ENCODE peak calls at places on chromosome 11, in nine cellular contexts. U is cardiac muscle cell; F is fibroblast of mammary gland; S is activated CD8-positive, alpha-beta T cell treated with anti-CD3 and anti-CD28 coated beads for 36 hours; Q is choroid plexus epithelial cell; V is H9; H is transverse colon; G is uterus; Y is PC-3. M is an unnamed sample.

GRCh38 chr11:43547900-43548381 is 132.6 kb upstream of the HSD17B12 start:
- DNase-seq in Y (no peak), V (peak), Q (peak), G (peak), S (peak), F (peak), H (no peak), U (peak), M (no peak)

GRCh38 chr11:35009191-35009940 is 92.9 kb downstream of the PDHX start:
- DNase-seq in U (peak), Q (peak), V (no peak), H (peak), Y (peak), G (peak), F (peak), S (no peak), M (no peak)

GRCh38 chr11:106011481-106011880 is 10.6 kb downstream of the MSANTD4 start:
- DNase-seq in F (peak), Q (peak), H (no peak), U (peak), S (no peak), V (no peak), G (no peak), Y (no peak), M (no peak)

GRCh38 chr11:65452806-65453490 is 30.4 kb downstream of the NEAT1 start:
- DNase-seq in H (no peak), Y (peak), Q (peak), G (peak), S (no peak), F (peak), U (peak), V (no peak), M (no peak)

GRCh38 chr11:3853935-3854659 is 1.4 kb upstream of the STIM1 start:
- DNase-seq in F (no peak), Q (no peak), S (peak), U (no peak), V (no peak), Y (no peak), H (peak), G (peak), M (no peak)

GRCh38 chr11:40241524-40242037 is 1217.9 kb downstream of the LRRC4C start:
- DNase-seq in F (peak), S (no peak), U (peak), Y (no peak), H (no peak), V (no peak), Q (no peak), G (peak), M (no peak)

GRCh38 chr11:67344264-67344663 is 9.1 kb downstream of the POLD4 start:
- DNase-seq in S (peak), G (no peak), U (no peak), Y (no peak), F (no peak), H (no peak), V (no peak), Q (no peak), M (no peak)

GRCh38 chr11:2287102-2287501 is 14.6 kb downstream of the C11orf21 start:
- DNase-seq in Q (no peak), G (peak), U (no peak), F (no peak), H (no peak), Y (no peak), S (no peak), V (peak), M (peak)

GRCh38 chr11:61603667-61604066 is 22.8 kb upstream of the SYT7 start:
- DNase-seq in Q (no peak), S (no peak), Y (no peak), U (no peak), H (no peak), G (no peak), V (peak), F (no peak), M (no peak)

GRCh38 chr11:19632435-19632834 is 80.2 kb upstream of the NAV2 start:
- DNase-seq in H (no peak), S (no peak), G (no peak), Y (peak), V (no peak), Q (peak), F (peak), U (peak), M (no peak)

GRCh38 chr11:10005955-10006525 is 288.0 kb downstream of the SBF2 start:
- DNase-seq in Y (no peak), U (no peak), G (no peak), F (no peak), H (no peak), V (no peak), S (no peak), Q (no peak), M (no peak)

GRCh38 chr11:130652671-130653335 is 204.4 kb downstream of the ADAMTS15 start:
- DNase-seq in G (peak), Q (peak), F (peak), U (peak), Y (no peak), H (peak), S (no peak), V (no peak), M (no peak)

GRCh38 chr11:67262731-67263675 is 3.3 kb upstream of the GRK2 start:
- DNase-seq in S (peak), V (peak), Y (peak), Q (peak), H (peak), G (peak), U (peak), F (peak), M (peak)

GRCh38 chr11:693415-693831 is 1.6 kb downstream of the DEAF1 start:
- DNase-seq in Y (peak), V (no peak), G (no peak), Q (peak), S (no peak), U (peak), F (peak), H (no peak), M (no peak)

GRCh38 chr11:132278801-132279574 is 908.6 kb downstream of the NTM start:
- DNase-seq in F (peak), G (no peak), U (peak), H (no peak), S (no peak), Y (peak), Q (peak), V (no peak), M (peak)
- TF ChIP-seq CTCF in F (peak), G (no peak), U (peak), H (no peak), S (no peak), Y (peak), Q (peak), V (peak), M (no peak)

GRCh38 chr11:126485021-126485781 is 129.7 kb downstream of the ST3GAL4 start:
- DNase-seq in Y (peak), S (no peak), F (peak), Q (peak), H (no peak), G (no peak), U (peak), V (no peak), M (no peak)
- TF ChIP-seq CTCF in Y (peak), S (no peak), F (peak), Q (peak), H (no peak), G (no peak), U (peak), V (no peak), M (no peak)

GRCh38 chr11:18253222-18253621 is 4.8 kb upstream of the SAA2 start:
- DNase-seq in Y (no peak), V (no peak), S (no peak), F (no peak), G (no peak), Q (peak), U (no peak), H (no peak), M (no peak)
- TF ChIP-seq CTCF in Y (no peak), V (no peak), S (no peak), F (no peak), G (no peak), Q (peak), U (no peak), H (no peak), M (no peak)

GRCh38 chr11:5807580-5807979 is 1.1 kb upstream of the OR52N2 start:
- DNase-seq in G (no peak), Q (no peak), U (no peak), H (no peak), V (peak), S (peak), Y (no peak), F (no peak), M (no peak)
- TF ChIP-seq CTCF in G (no peak), Q (no peak), U (no peak), H (no peak), V (peak), S (no peak), Y (no peak), F (no peak), M (no peak)

GRCh38 chr11:100942016-100942415 is 187.6 kb downstream of the PGR start:
- DNase-seq in Q (peak), H (peak), V (no peak), F (peak), S (no peak), Y (peak), G (no peak), U (peak), M (no peak)
- TF ChIP-seq CTCF in Q (no peak), H (no peak), V (no peak), F (no peak), S (no peak), Y (no peak), G (no peak), U (no peak), M (no peak)

GRCh38 chr11:57700425-57700824 is 11.6 kb downstream of the MED19 start:
- DNase-seq in U (no peak), G (no peak), H (no peak), V (no peak), S (no peak), F (no peak), Y (no peak), Q (peak), M (no peak)
- TF ChIP-seq CTCF in U (no peak), G (no peak), H (no peak), V (peak), S (no peak), F (no peak), Y (no peak), Q (peak), M (no peak)

GRCh38 chr11:102111011-102111786 is 952 bp downstream of the YAP1 start:
- DNase-seq in H (peak), S (peak), F (peak), V (peak), Y (peak), U (peak), G (peak), Q (peak), M (peak)
- TF ChIP-seq CTCF in H (no peak), S (no peak), F (no peak), V (peak), Y (peak), U (peak), G (peak), Q (no peak), M (no peak)

GRCh38 chr11:89205378-89205777 is 27.7 kb downstream of the TYR start:
- DNase-seq in U (no peak), F (no peak), S (no peak), G (no peak), Y (peak), H (no peak), V (no peak), Q (peak), M (no peak)
- TF ChIP-seq CTCF in U (no peak), F (peak), S (no peak), G (no peak), Y (peak), H (no peak), V (no peak), Q (no peak), M (no peak)

DNA sequence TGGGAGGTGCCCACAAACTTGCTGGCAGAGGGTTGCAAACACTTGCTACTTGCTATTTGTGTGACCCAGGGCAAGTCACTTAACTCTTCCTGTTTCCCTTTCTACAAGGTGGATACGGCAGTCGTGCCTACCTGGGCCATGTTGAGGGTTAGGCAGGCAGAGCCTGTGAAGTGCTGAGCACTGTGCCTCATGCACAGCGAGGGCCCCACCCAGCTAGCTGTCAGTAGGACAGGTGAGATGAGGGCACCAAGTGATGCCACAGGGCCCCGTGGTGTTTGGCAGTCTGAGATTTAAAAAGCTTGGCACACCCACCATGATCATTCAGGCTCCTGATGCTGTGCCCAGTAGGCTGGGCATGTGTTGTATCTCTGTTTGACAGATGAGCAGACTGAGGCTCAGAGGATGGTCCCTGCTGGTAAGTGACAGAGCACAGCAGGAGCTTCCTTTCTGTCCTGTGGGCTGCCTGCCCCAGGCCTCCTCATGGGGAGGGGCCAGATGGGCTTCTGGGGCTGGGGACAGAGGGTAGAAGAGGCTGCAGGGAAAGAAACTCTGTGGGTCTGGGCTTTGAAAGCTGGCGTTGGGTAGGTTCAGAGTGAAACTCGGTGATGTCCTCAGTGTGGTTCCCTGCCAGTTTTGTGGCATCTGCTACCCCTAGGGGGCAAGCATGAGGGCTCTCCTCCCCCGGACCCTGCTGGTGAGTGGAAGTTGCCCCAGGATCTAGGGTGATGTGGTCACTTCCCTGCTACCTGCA is 59.3 kb downstream of the TSPAN18 start:
- DNase-seq in G (no peak), F (no peak), Q (no peak), V (peak), S (peak), Y (peak), U (no peak), H (no peak), M (peak)
- TF ChIP-seq CTCF in G (no peak), F (no peak), Q (no peak), V (peak), S (peak), Y (peak), U (peak), H (no peak), M (no peak)

DNA sequence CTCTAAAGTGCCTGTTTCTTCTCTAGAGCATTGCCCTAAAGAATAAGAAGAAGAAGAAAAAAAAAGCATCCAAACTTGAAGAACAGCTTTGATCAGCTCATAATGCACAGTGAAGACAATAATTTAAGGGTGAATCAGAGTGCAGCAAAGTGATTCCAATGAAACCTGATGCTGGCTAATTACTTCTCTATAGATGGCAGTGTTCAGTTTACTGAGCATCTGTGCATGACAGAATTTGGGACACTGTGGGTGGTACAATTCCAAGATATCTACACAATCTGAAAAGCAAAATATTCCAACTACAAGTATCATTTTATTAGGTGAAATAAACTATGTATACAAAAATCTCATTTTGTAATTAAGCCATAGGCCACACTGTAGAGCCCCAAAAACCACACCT is 450.5 kb upstream of the CCDC90B start:
- DNase-seq in Q (no peak), S (no peak), Y (peak), G (no peak), H (no peak), V (no peak), F (no peak), U (no peak), M (no peak)
- TF ChIP-seq CTCF in Q (no peak), S (no peak), Y (peak), G (no peak), H (no peak), V (no peak), F (no peak), U (no peak), M (no peak)